ENCODE peak calls at places on chromosomes 7 and 10, in five cellular contexts. P is HepG2, N is H1, L is GM12878, K is K562. D is an unnamed sample.
A peak's percentile ranks its signal among the peaks of the same experiment; 100 is the strongest.

GRCh38 chr10:92550924-92551323 is 23.0 kb downstream of the IDE start:
- DNase-seq in P (no peak), N (no peak), L (no peak), K (no peak), D (no peak)

GRCh38 chr7:136693166-136694119 is 175.0 kb upstream of the CHRM2 start:
- DNase-seq in P (no peak), N (no peak), L (no peak), K (no peak), D (no peak)

GRCh38 chr10:126568809-126569208 is 101.7 kb downstream of the C10orf90 start:
- DNase-seq in P (no peak), N (no peak), L (no peak), K (no peak), D (no peak)

GRCh38 chr10:54559498-54559897 is 241.5 kb downstream of the PCDH15 start:
- DNase-seq in P (no peak), N (no peak), L (no peak), K (no peak), D (no peak)

GRCh38 chr10:95784279-95784913 is 28.4 kb downstream of the ENTPD1 start:
- DNase-seq in P (no peak), N (no peak), L (no peak), K (no peak), D (no peak)

GRCh38 chr10:30434273-30435067 is 486 bp downstream of the MAP3K8 start:
- DNase-seq in P (peak; percentile 83), N (no peak), L (no peak), K (peak; percentile 69), D (peak; percentile 31)

GRCh38 chr7:27581119-27581518 is 81.6 kb downstream of the HIBADH start:
- DNase-seq in P (no peak), N (no peak), L (no peak), K (no peak), D (no peak)

GRCh38 chr10:16867990-16868389 is 50.8 kb upstream of the RSU1 start:
- DNase-seq in P (no peak), N (no peak), L (no peak), K (no peak), D (no peak)

GRCh38 chr7:104963991-104964385 is 50.0 kb upstream of the KMT2E start:
- DNase-seq in P (peak; percentile 88), N (no peak), L (no peak), K (no peak), D (no peak)

GRCh38 chr7:141074162-141074989 is 512 bp downstream of the TMEM178B start:
- DNase-seq in P (no peak), N (no peak), L (no peak), K (no peak), D (no peak)

GRCh38 chr10:93515071-93515962 is 18.9 kb downstream of the CEP55 start:
- DNase-seq in P (no peak), N (no peak), L (no peak), K (no peak), D (no peak)

GRCh38 chr7:139495726-139496125 is 12.3 kb upstream of the KLRG2 start:
- DNase-seq in P (no peak), N (no peak), L (no peak), K (no peak), D (no peak)

GRCh38 chr7:50264908-50265307 is 39.6 kb upstream of the IKZF1 start:
- DNase-seq in P (no peak), N (no peak), L (no peak), K (no peak), D (no peak)

GRCh38 chr10:3096149-3096548 is 28.8 kb downstream of the PFKP start:
- DNase-seq in P (no peak), N (no peak), L (no peak), K (no peak), D (no peak)

GRCh38 chr10:1668347-1668746 is 69.0 kb downstream of the ADARB2 start:
- DNase-seq in P (no peak), N (no peak), L (peak; percentile 28), K (no peak), D (no peak)

GRCh38 chr10:50416885-50417284 is 165.6 kb upstream of the ASAH2 start:
- DNase-seq in P (no peak), N (no peak), L (no peak), K (no peak), D (no peak)
- H3K4me3 ChIP-seq in P (peak overlapping the region; percentile 35), N (no peak overlapping the region), L (peak overlapping the region; percentile 64), K (peak overlapping the region; percentile 71), D (peak overlapping the region; percentile 20)

GRCh38 chr7:13742719-13743640 is 246.5 kb downstream of the ETV1 start:
- DNase-seq in P (no peak), N (no peak), L (no peak), K (no peak), D (peak; percentile 39)
- TF ChIP-seq CTCF in P (peak; percentile 4), N (peak; percentile 46), L (peak; percentile 39), K (peak; percentile 31), D (peak; percentile 31)

GRCh38 chr10:72278668-72279393 is 5.1 kb downstream of the DDIT4 start:
- DNase-seq in P (no peak), N (no peak), L (no peak), K (no peak), D (no peak)

GRCh38 chr10:72276421-72277339 is 3.0 kb downstream of the DDIT4 start:
- DNase-seq in P (peak; percentile 77), N (no peak), L (no peak), K (no peak), D (peak; percentile 84)

GRCh38 chr10:72276013-72276387 is 2.3 kb downstream of the DDIT4 start:
- DNase-seq in P (no peak), N (no peak), L (no peak), K (no peak), D (peak; percentile 79)

GRCh38 chr10:72277996-72278667 is 4.4 kb downstream of the DDIT4 start:
- DNase-seq in P (peak; percentile 71), N (no peak), L (no peak), K (no peak), D (no peak)

GRCh38 chr10:72277340-72277995 is 3.7 kb downstream of the DDIT4 start:
- DNase-seq in P (no peak), N (no peak), L (no peak), K (no peak), D (no peak)
- TF ChIP-seq SP1 in P (no peak), N (no peak), L (no peak), K (no peak), D (no peak)

DNA sequence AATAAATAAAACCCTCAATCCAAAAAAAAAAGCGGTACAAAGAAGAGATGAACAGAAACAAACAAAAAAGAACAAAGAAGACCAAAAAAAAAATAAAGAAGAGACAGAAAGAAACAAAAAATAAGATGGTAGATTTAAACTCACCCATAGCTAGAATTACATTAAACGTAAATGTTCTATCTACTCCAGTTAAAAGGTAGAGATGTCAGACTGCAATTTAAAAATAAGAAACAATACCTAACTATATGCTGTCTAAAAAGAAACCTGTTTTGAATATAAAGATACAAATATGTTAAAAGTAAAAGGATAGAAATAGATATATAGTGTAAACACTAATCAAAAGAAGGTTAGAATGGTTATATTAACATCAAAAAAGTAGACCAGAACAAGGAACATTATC is 31.7 kb upstream of the ANAPC16 start:
- DNase-seq in P (no peak), N (no peak), L (no peak), K (no peak), D (no peak)
- H3K4me3 ChIP-seq in P (no peak overlapping the region), N (no peak overlapping the region), L (no peak overlapping the region), K (no peak overlapping the region), D (no peak overlapping the region)

DNA sequence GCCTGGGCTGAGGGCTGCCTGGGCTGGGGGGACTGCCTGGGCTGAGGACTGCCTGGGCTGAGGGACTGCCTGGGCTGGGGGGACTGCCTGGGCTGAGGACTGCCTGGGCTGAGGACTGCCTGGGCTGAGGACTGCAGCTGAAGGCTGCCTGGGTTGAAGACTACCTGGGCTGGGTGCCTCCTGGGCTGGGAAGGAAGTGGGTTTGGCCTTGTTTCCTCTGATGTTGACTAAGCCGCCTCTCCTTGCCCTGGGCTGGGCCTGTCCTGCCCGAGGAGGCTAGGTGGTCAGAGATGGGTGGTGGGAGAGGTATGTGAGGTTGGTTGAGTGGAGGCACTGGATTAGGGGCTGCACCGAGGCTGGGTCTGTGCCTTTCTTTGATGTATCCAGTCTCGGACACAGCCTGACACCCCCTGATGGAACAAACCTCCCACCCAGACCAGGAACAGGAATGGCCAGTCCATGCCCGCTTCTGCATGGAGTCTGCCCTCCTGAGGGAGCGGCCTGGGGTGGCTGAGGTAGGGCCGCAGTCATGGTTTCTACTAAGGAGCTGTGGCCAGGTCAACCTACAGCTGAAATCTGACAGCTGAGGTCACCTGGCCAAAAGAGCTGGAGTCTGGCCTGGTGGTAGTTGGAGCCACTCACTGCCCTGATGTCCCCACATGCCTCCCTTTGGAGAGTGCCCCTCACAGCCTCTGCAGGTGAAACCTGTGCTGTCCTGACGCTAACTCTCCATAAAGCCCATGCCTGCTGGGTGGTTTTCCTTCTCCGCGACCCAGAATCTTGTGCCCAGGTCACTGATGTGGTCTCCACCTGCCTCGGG is 22.3 kb downstream of the SCART1 start:
- DNase-seq in P (no peak), N (no peak), L (no peak), K (no peak), D (no peak)
- TF ChIP-seq CTCF in P (no peak), N (no peak), L (no peak), K (no peak), D (no peak)